ENCODE peak calls at places on chromosomes 7 and 10, in ten cellular contexts. One of them, this sample, is unnamed.

GRCh38 chr7:155864271-155864985 is 52.2 kb upstream of the SHH start:
- DNase-seq in IMR-90: no peak
- DNase-seq in esophagus muscularis mucosa: peak; percentile 53
- DNase-seq in CD8-positive, alpha-beta T cell: no peak
- DNase-seq in fibroblast of lung: no peak
- DNase-seq in GM23248: no peak
- DNase-seq in cardiac muscle cell: no peak
- DNase-seq in heart right ventricle: no peak
- DNase-seq in GM12878: no peak
- DNase-seq in colonic mucosa: no peak
- DNase-seq in this sample: no peak

GRCh38 chr10:93752761-93753160 is 5.0 kb upstream of the LGI1 start:
- DNase-seq in IMR-90: peak; percentile 34
- DNase-seq in esophagus muscularis mucosa: no peak
- DNase-seq in CD8-positive, alpha-beta T cell: no peak
- DNase-seq in fibroblast of lung: peak; percentile 57
- DNase-seq in GM23248: peak; percentile 52
- DNase-seq in cardiac muscle cell: no peak
- DNase-seq in heart right ventricle: no peak
- DNase-seq in GM12878: no peak
- DNase-seq in colonic mucosa: no peak
- DNase-seq in this sample: no peak

GRCh38 chr10:68536973-68537372 is 9.7 kb upstream of the SLC25A16 start:
- DNase-seq in IMR-90: no peak
- DNase-seq in esophagus muscularis mucosa: no peak
- DNase-seq in CD8-positive, alpha-beta T cell: no peak
- DNase-seq in fibroblast of lung: no peak
- DNase-seq in GM23248: no peak
- DNase-seq in cardiac muscle cell: no peak
- DNase-seq in heart right ventricle: no peak
- DNase-seq in GM12878: no peak
- DNase-seq in colonic mucosa: no peak
- DNase-seq in this sample: no peak

GRCh38 chr7:79386688-79387422 is 66.6 kb downstream of the MAGI2 start:
- DNase-seq in IMR-90: peak; percentile 82
- DNase-seq in esophagus muscularis mucosa: no peak
- DNase-seq in CD8-positive, alpha-beta T cell: no peak
- DNase-seq in fibroblast of lung: peak; percentile 26
- DNase-seq in GM23248: peak; percentile 53
- DNase-seq in cardiac muscle cell: no peak
- DNase-seq in heart right ventricle: no peak
- DNase-seq in GM12878: no peak
- DNase-seq in colonic mucosa: no peak
- DNase-seq in this sample: no peak

GRCh38 chr7:150317748-150318444 is 5.3 kb upstream of the LRRC61 start:
- DNase-seq in IMR-90: peak; percentile 63
- DNase-seq in esophagus muscularis mucosa: no peak
- DNase-seq in CD8-positive, alpha-beta T cell: no peak
- DNase-seq in fibroblast of lung: peak; percentile 98
- DNase-seq in GM23248: peak; percentile 35
- DNase-seq in cardiac muscle cell: no peak
- DNase-seq in heart right ventricle: no peak
- DNase-seq in GM12878: no peak
- DNase-seq in colonic mucosa: no peak
- DNase-seq in this sample: no peak

GRCh38 chr7:114084381-114085312 is 165.8 kb upstream of the PPP1R3A start:
- DNase-seq in IMR-90: no peak
- DNase-seq in esophagus muscularis mucosa: no peak
- DNase-seq in CD8-positive, alpha-beta T cell: no peak
- DNase-seq in fibroblast of lung: peak; percentile 37
- DNase-seq in GM23248: peak; percentile 65
- DNase-seq in cardiac muscle cell: peak; percentile 54
- DNase-seq in heart right ventricle: peak; percentile 30
- DNase-seq in GM12878: no peak
- DNase-seq in colonic mucosa: peak; percentile 78
- DNase-seq in this sample: peak; percentile 80

GRCh38 chr7:114405427-114405826 is 9.2 kb upstream of the FOXP2 start:
- DNase-seq in IMR-90: no peak
- DNase-seq in esophagus muscularis mucosa: no peak
- DNase-seq in CD8-positive, alpha-beta T cell: no peak
- DNase-seq in fibroblast of lung: peak; percentile 19
- DNase-seq in GM23248: peak; percentile 45
- DNase-seq in cardiac muscle cell: no peak
- DNase-seq in heart right ventricle: no peak
- DNase-seq in GM12878: no peak
- DNase-seq in colonic mucosa: no peak
- DNase-seq in this sample: no peak

GRCh38 chr7:81934596-81935301 is 164.9 kb upstream of the HGF start:
- DNase-seq in IMR-90: no peak
- DNase-seq in esophagus muscularis mucosa: no peak
- DNase-seq in CD8-positive, alpha-beta T cell: no peak
- DNase-seq in fibroblast of lung: no peak
- DNase-seq in GM23248: no peak
- DNase-seq in cardiac muscle cell: no peak
- DNase-seq in heart right ventricle: no peak
- DNase-seq in GM12878: no peak
- DNase-seq in colonic mucosa: no peak
- DNase-seq in this sample: no peak

GRCh38 chr7:137142376-137142775 is 201.2 kb downstream of the PTN start:
- DNase-seq in IMR-90: peak; percentile 58
- DNase-seq in esophagus muscularis mucosa: no peak
- DNase-seq in CD8-positive, alpha-beta T cell: no peak
- DNase-seq in fibroblast of lung: peak; percentile 59
- DNase-seq in GM23248: peak; percentile 40
- DNase-seq in cardiac muscle cell: no peak
- DNase-seq in heart right ventricle: no peak
- DNase-seq in GM12878: no peak
- DNase-seq in colonic mucosa: no peak
- DNase-seq in this sample: no peak

GRCh38 chr10:100518761-100519241 is 860 bp downstream of the SEC31B start:
- DNase-seq in IMR-90: peak; percentile 70
- DNase-seq in esophagus muscularis mucosa: no peak
- DNase-seq in CD8-positive, alpha-beta T cell: peak; percentile 67
- DNase-seq in fibroblast of lung: peak; percentile 58
- DNase-seq in GM23248: peak; percentile 79
- DNase-seq in cardiac muscle cell: peak; percentile 84
- DNase-seq in heart right ventricle: no peak
- DNase-seq in GM12878: no peak
- DNase-seq in colonic mucosa: peak; percentile 80
- DNase-seq in this sample: peak; percentile 38

DNA sequence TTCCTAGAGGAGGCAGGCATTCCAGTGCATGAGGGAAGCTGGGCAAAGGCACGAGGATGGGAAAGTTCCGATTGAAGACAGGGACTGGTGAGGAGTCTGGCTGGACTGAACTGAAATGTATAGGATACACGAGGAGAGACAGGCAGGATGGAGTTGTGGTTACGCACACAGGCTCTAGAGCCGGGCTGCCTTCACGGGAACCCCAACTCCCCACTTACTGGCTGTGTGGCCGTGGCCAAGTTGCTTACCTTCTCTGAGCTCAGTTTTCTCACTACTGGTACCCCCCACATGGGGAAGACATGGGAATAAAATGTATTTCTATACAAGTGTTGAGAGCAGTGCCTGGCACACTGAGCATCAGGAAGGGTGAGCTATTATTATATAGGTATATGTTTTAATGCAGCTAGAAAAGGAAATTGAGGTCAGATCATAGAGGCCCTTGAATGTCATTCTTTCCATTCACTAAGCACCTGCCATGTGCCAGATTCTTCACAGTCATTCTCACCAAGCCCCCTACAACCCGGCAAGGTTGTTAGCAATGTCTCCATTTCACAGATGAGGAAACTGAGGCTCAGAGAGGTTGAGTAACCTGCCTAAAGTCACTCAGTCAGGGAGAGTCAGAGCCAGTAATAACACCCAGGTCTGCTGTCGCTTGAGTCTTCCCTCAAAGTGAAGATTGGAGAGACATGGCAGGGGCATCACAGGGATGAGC is 9.7 kb downstream of the CHST3 start:
- DNase-seq in IMR-90: no peak
- DNase-seq in esophagus muscularis mucosa: no peak
- DNase-seq in CD8-positive, alpha-beta T cell: no peak
- DNase-seq in fibroblast of lung: no peak
- DNase-seq in GM23248: no peak
- DNase-seq in cardiac muscle cell: no peak
- DNase-seq in heart right ventricle: no peak
- DNase-seq in GM12878: no peak
- DNase-seq in colonic mucosa: no peak
- DNase-seq in this sample: no peak
- H3K4me1 ChIP-seq in IMR-90: peaks cover 30% of the 10 kb centered on the region
- H3K4me1 ChIP-seq in esophagus muscularis mucosa: peaks cover 98% of the 10 kb centered on the region
- H3K4me1 ChIP-seq in CD8-positive, alpha-beta T cell: no peaks in the 10 kb centered on the region
- H3K4me1 ChIP-seq in fibroblast of lung: peaks cover 32% of the 10 kb centered on the region
- H3K4me1 ChIP-seq in GM23248: peaks cover 68% of the 10 kb centered on the region
- H3K4me1 ChIP-seq in cardiac muscle cell: peaks cover 21% of the 10 kb centered on the region
- H3K4me1 ChIP-seq in heart right ventricle: peaks cover 98% of the 10 kb centered on the region
- H3K4me1 ChIP-seq in GM12878: peaks cover 22% of the 10 kb centered on the region
- H3K4me1 ChIP-seq in colonic mucosa: peaks cover 9% of the 10 kb centered on the region
- H3K4me1 ChIP-seq in this sample: peaks cover 32% of the 10 kb centered on the region

DNA sequence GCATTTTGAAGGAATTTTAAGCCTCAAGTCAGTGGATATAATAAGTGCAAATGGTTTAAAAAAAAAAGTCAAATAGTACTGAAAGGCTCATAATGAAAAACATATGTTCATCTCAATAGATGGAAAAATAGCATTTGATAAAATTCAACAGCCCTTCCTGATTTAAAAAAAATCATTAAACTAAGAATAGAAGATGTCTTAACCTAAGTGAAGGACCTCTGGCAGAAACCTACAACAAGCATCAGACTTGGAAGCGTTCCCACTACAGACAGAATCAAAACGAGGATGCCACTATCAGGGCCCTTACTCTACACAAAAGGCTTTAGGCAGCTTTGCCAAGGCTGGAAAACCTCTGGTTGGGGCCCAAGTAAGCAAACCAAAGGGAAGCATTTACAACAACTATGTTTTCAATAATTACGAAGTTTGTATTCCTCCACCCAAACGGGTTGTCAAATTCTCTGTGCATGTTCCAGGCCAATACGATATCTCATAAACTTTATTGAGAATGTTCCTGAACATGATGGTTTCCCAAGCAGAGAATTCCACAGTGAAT is 45.1 kb downstream of the CYTH3 start:
- DNase-seq in IMR-90: peak; percentile 51
- DNase-seq in esophagus muscularis mucosa: no peak
- DNase-seq in CD8-positive, alpha-beta T cell: no peak
- DNase-seq in fibroblast of lung: peak; percentile 53
- DNase-seq in GM23248: peak; percentile 58
- DNase-seq in cardiac muscle cell: no peak
- DNase-seq in heart right ventricle: no peak
- DNase-seq in GM12878: no peak
- DNase-seq in colonic mucosa: no peak
- DNase-seq in this sample: no peak
- H3K27ac ChIP-seq in IMR-90: peak overlapping the region; percentile 75
- H3K27ac ChIP-seq in esophagus muscularis mucosa: peak overlapping the region; percentile 61
- H3K27ac ChIP-seq in CD8-positive, alpha-beta T cell: no peak overlapping the region
- H3K27ac ChIP-seq in fibroblast of lung: peak overlapping the region; percentile 30
- H3K27ac ChIP-seq in GM23248: peak overlapping the region; percentile 52
- H3K27ac ChIP-seq in cardiac muscle cell: peak overlapping the region; percentile 78
- H3K27ac ChIP-seq in heart right ventricle: peak overlapping the region; percentile 41
- H3K27ac ChIP-seq in GM12878: no peak overlapping the region
- H3K27ac ChIP-seq in colonic mucosa: peak overlapping the region; percentile 53
- H3K27ac ChIP-seq in this sample: peak overlapping the region; percentile 49

DNA sequence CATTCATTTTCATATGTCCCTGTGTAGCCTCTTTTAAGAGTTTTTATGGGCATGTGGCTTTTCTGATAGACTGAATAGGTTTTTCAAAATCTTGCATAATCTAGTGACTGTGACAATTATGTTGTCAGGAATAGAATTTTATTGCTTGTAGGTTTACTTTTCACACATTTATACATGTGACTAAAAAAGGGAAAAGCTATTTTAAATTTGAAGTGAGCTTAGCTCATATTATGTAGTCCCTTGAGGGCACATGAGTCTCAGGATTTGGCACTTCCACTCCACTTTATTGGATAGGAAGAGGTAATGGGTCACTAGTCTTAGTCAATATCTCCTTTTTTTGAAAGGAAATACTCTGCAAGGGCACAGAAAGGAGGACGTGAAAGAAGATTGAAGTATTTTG is 247.3 kb downstream of the SUGCT start:
- DNase-seq in IMR-90: no peak
- DNase-seq in esophagus muscularis mucosa: no peak
- DNase-seq in CD8-positive, alpha-beta T cell: no peak
- DNase-seq in fibroblast of lung: no peak
- DNase-seq in GM23248: peak; percentile 3
- DNase-seq in cardiac muscle cell: no peak
- DNase-seq in heart right ventricle: no peak
- DNase-seq in GM12878: no peak
- DNase-seq in colonic mucosa: no peak
- DNase-seq in this sample: no peak
- H3K4me1 ChIP-seq in IMR-90: no peaks in the 10 kb centered on the region
- H3K4me1 ChIP-seq in esophagus muscularis mucosa: no peaks in the 10 kb centered on the region
- H3K4me1 ChIP-seq in CD8-positive, alpha-beta T cell: no peaks in the 10 kb centered on the region
- H3K4me1 ChIP-seq in fibroblast of lung: no peaks in the 10 kb centered on the region
- H3K4me1 ChIP-seq in GM23248: no peaks in the 10 kb centered on the region
- H3K4me1 ChIP-seq in cardiac muscle cell: no peaks in the 10 kb centered on the region
- H3K4me1 ChIP-seq in heart right ventricle: no peaks in the 10 kb centered on the region
- H3K4me1 ChIP-seq in GM12878: no peaks in the 10 kb centered on the region
- H3K4me1 ChIP-seq in colonic mucosa: no peaks in the 10 kb centered on the region
- H3K4me1 ChIP-seq in this sample: no peaks in the 10 kb centered on the region

GRCh38 chr10:119103241-119103640 is 672 bp upstream of the DENND10 start:
- DNase-seq in IMR-90: no peak
- DNase-seq in esophagus muscularis mucosa: no peak
- DNase-seq in CD8-positive, alpha-beta T cell: no peak
- DNase-seq in fibroblast of lung: no peak
- DNase-seq in GM23248: no peak
- DNase-seq in cardiac muscle cell: no peak
- DNase-seq in heart right ventricle: no peak
- DNase-seq in GM12878: no peak
- DNase-seq in colonic mucosa: no peak
- DNase-seq in this sample: no peak

GRCh38 chr10:119103687-119104652 is at the start of gene DENND10:
- DNase-seq in IMR-90: peak; percentile 72
- DNase-seq in esophagus muscularis mucosa: peak; percentile 96
- DNase-seq in CD8-positive, alpha-beta T cell: peak; percentile 78
- DNase-seq in fibroblast of lung: peak; percentile 70
- DNase-seq in GM23248: peak; percentile 93
- DNase-seq in cardiac muscle cell: peak; percentile 91
- DNase-seq in heart right ventricle: peak; percentile 86
- DNase-seq in GM12878: no peak
- DNase-seq in colonic mucosa: peak; percentile 86
- DNase-seq in this sample: peak; percentile 84

GRCh38 chr10:119105155-119105554 is 1.2 kb downstream of the DENND10 start:
- DNase-seq in IMR-90: no peak
- DNase-seq in esophagus muscularis mucosa: no peak
- DNase-seq in CD8-positive, alpha-beta T cell: no peak
- DNase-seq in fibroblast of lung: no peak
- DNase-seq in GM23248: no peak
- DNase-seq in cardiac muscle cell: no peak
- DNase-seq in heart right ventricle: no peak
- DNase-seq in GM12878: no peak
- DNase-seq in colonic mucosa: no peak
- DNase-seq in this sample: no peak

DNA sequence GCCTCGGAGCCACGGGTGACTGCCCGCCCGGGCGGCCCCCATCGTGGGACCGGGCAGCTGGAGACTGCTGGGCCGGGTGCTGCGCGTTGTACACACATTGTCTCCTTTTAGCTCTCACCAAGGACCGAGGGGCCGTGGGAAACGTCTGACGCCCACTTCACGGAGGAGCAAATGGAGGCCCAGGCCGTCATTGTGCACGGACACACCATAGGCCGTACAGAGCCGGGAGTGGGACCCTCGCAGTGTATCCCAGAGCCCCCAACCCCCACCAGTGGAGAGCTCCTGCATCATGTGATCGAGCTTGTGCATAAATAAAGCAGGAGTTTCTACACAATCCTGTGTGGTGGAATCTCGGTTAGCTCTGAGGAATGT is 726 bp downstream of the DENND10 start:
- DNase-seq in IMR-90: no peak
- DNase-seq in esophagus muscularis mucosa: no peak
- DNase-seq in CD8-positive, alpha-beta T cell: no peak
- DNase-seq in fibroblast of lung: peak; percentile 17
- DNase-seq in GM23248: no peak
- DNase-seq in cardiac muscle cell: peak; percentile 25
- DNase-seq in heart right ventricle: peak; percentile 33
- DNase-seq in GM12878: no peak
- DNase-seq in colonic mucosa: peak; percentile 40
- DNase-seq in this sample: no peak
- H3K27ac ChIP-seq in IMR-90: peak overlapping the region; percentile 68
- H3K27ac ChIP-seq in esophagus muscularis mucosa: peak overlapping the region; percentile 82
- H3K27ac ChIP-seq in CD8-positive, alpha-beta T cell: no peak overlapping the region
- H3K27ac ChIP-seq in fibroblast of lung: no peak overlapping the region
- H3K27ac ChIP-seq in GM23248: peak overlapping the region; percentile 43
- H3K27ac ChIP-seq in cardiac muscle cell: no peak overlapping the region
- H3K27ac ChIP-seq in heart right ventricle: no peak overlapping the region
- H3K27ac ChIP-seq in GM12878: no peak overlapping the region
- H3K27ac ChIP-seq in colonic mucosa: no peak overlapping the region
- H3K27ac ChIP-seq in this sample: no peak overlapping the region

This sample was measured in left lung.